ENCODE peak calls at places on chromosomes 11 and 22, in nine cellular contexts. One of them, this sample, is unnamed.

GRCh38 chr22:23787600-23787896 is 782 bp downstream of the SMARCB1 start:
- DNase-seq in transverse colon: no peak
- DNase-seq in pancreas: no peak
- DNase-seq in epithelial cell of esophagus: no peak
- DNase-seq in omental fat pad: no peak
- DNase-seq in right atrium auricular region: no peak
- DNase-seq in uterus: no peak
- DNase-seq in GM13976: no peak
- DNase-seq in tibial nerve: no peak
- DNase-seq in this sample: no peak

GRCh38 chr11:60251485-60252207 is 8.7 kb upstream of the MS4A4E start:
- DNase-seq in transverse colon: no peak
- DNase-seq in pancreas: no peak
- DNase-seq in epithelial cell of esophagus: peak; percentile 44
- DNase-seq in omental fat pad: no peak
- DNase-seq in right atrium auricular region: no peak
- DNase-seq in uterus: no peak
- DNase-seq in GM13976: peak; percentile 15
- DNase-seq in tibial nerve: no peak
- DNase-seq in this sample: no peak

GRCh38 chr11:123093686-123094085 is 31.8 kb upstream of the HSPA8 start:
- DNase-seq in transverse colon: no peak
- DNase-seq in pancreas: no peak
- DNase-seq in epithelial cell of esophagus: no peak
- DNase-seq in omental fat pad: no peak
- DNase-seq in right atrium auricular region: no peak
- DNase-seq in uterus: no peak
- DNase-seq in GM13976: no peak
- DNase-seq in tibial nerve: no peak
- DNase-seq in this sample: no peak

GRCh38 chr11:38256436-38256835 is 1658.4 kb upstream of the RAG2 start:
- DNase-seq in transverse colon: no peak
- DNase-seq in pancreas: no peak
- DNase-seq in epithelial cell of esophagus: no peak
- DNase-seq in omental fat pad: no peak
- DNase-seq in right atrium auricular region: no peak
- DNase-seq in uterus: no peak
- DNase-seq in GM13976: no peak
- DNase-seq in tibial nerve: no peak
- DNase-seq in this sample: no peak

GRCh38 chr11:47446833-47447232 is 2.1 kb downstream of the RAPSN start:
- DNase-seq in transverse colon: no peak
- DNase-seq in pancreas: no peak
- DNase-seq in epithelial cell of esophagus: no peak
- DNase-seq in omental fat pad: no peak
- DNase-seq in right atrium auricular region: no peak
- DNase-seq in uterus: no peak
- DNase-seq in GM13976: no peak
- DNase-seq in tibial nerve: no peak
- DNase-seq in this sample: no peak

GRCh38 chr11:83033367-83033766 is 38.3 kb downstream of the RAB30 start:
- DNase-seq in transverse colon: no peak
- DNase-seq in pancreas: no peak
- DNase-seq in epithelial cell of esophagus: no peak
- DNase-seq in omental fat pad: no peak
- DNase-seq in right atrium auricular region: no peak
- DNase-seq in uterus: no peak
- DNase-seq in GM13976: no peak
- DNase-seq in tibial nerve: no peak
- DNase-seq in this sample: no peak

GRCh38 chr11:3095712-3096361 is 38.6 kb upstream of the CARS1 start:
- DNase-seq in transverse colon: no peak
- DNase-seq in pancreas: no peak
- DNase-seq in epithelial cell of esophagus: peak; percentile 55
- DNase-seq in omental fat pad: peak; percentile 20
- DNase-seq in right atrium auricular region: no peak
- DNase-seq in uterus: peak; percentile 20
- DNase-seq in GM13976: peak; percentile 6
- DNase-seq in tibial nerve: no peak
- DNase-seq in this sample: no peak

GRCh38 chr11:94794287-94795168 is 26.4 kb downstream of the AMOTL1 start:
- DNase-seq in transverse colon: no peak
- DNase-seq in pancreas: peak; percentile 67
- DNase-seq in epithelial cell of esophagus: peak; percentile 66
- DNase-seq in omental fat pad: no peak
- DNase-seq in right atrium auricular region: peak; percentile 89
- DNase-seq in uterus: peak; percentile 41
- DNase-seq in GM13976: no peak
- DNase-seq in tibial nerve: no peak
- DNase-seq in this sample: no peak

GRCh38 chr11:122781378-122782040 is 56.8 kb upstream of the CRTAM start:
- DNase-seq in transverse colon: peak; percentile 85
- DNase-seq in pancreas: peak; percentile 77
- DNase-seq in epithelial cell of esophagus: peak; percentile 86
- DNase-seq in omental fat pad: peak; percentile 87
- DNase-seq in right atrium auricular region: peak; percentile 93
- DNase-seq in uterus: peak; percentile 87
- DNase-seq in GM13976: peak; percentile 80
- DNase-seq in tibial nerve: peak; percentile 85
- DNase-seq in this sample: peak; percentile 73

DNA sequence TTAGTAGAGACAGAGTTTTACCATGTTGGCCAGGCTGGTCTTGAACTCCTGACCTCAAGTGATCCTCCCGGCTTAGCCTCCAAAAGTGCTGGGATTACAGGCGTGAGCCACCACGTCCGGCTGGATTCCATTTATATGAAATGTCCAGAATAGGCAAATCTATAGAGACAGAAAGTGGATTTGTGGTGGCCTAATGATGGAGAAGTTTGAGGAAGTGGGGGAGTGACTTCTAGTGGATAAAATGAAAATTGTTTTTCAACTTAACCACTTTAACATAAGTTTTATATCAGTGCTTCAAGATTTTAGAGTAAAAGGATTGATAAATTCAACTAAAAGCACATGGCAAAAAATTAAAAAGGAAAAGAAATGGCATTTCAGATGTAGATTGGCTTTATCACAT is 66.2 kb downstream of the HIPK3 start:
- DNase-seq in transverse colon: no peak
- DNase-seq in pancreas: no peak
- DNase-seq in epithelial cell of esophagus: no peak
- DNase-seq in omental fat pad: no peak
- DNase-seq in right atrium auricular region: no peak
- DNase-seq in uterus: no peak
- DNase-seq in GM13976: no peak
- DNase-seq in tibial nerve: no peak
- DNase-seq in this sample: no peak
- TF ChIP-seq CTCF in transverse colon: no peak
- TF ChIP-seq CTCF in pancreas: no peak
- TF ChIP-seq CTCF in epithelial cell of esophagus: no peak
- TF ChIP-seq CTCF in omental fat pad: no peak
- TF ChIP-seq CTCF in right atrium auricular region: no peak
- TF ChIP-seq CTCF in uterus: no peak
- TF ChIP-seq CTCF in GM13976: no peak
- TF ChIP-seq CTCF in tibial nerve: no peak
- TF ChIP-seq CTCF in this sample: no peak

DNA sequence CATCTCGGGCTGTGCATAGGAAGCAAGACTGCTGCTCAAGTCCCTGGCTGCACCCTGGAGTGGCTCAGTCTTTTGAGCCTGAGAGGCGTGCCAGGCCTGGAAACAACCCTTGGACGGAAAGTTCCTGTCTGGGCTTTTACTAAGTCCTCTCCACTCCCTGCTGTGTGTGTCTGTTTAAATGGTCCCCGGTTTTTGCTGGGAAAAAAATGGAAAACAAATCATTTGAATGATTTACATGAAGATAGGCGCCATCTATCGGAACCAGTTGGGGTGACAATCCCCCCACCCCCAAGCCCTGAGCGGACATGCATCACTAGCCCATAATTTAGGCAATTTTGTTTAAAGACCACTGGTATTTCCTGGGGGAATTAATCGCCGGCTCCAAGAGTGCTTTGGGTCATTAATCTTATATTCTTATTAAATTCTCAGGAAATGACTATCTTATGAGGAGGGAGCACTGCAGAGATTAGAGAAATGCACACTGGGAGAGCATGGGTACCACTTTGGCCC is 2.7 kb upstream of the GAB2 start:
- DNase-seq in transverse colon: peak; percentile 72
- DNase-seq in pancreas: peak; percentile 32
- DNase-seq in epithelial cell of esophagus: peak; percentile 36
- DNase-seq in omental fat pad: peak; percentile 71
- DNase-seq in right atrium auricular region: peak; percentile 86
- DNase-seq in uterus: peak; percentile 76
- DNase-seq in GM13976: no peak
- DNase-seq in tibial nerve: peak; percentile 77
- DNase-seq in this sample: no peak
- TF ChIP-seq CTCF in transverse colon: peak; percentile 64
- TF ChIP-seq CTCF in pancreas: peak; percentile 49
- TF ChIP-seq CTCF in epithelial cell of esophagus: peak; percentile 62
- TF ChIP-seq CTCF in omental fat pad: no peak
- TF ChIP-seq CTCF in right atrium auricular region: peak; percentile 22
- TF ChIP-seq CTCF in uterus: peak; percentile 49
- TF ChIP-seq CTCF in GM13976: peak; percentile 59
- TF ChIP-seq CTCF in tibial nerve: peak; percentile 57
- TF ChIP-seq CTCF in this sample: peak; percentile 68

GRCh38 chr11:111620518-111620917 is 18.3 kb downstream of the SIK2 start:
- DNase-seq in transverse colon: no peak
- DNase-seq in pancreas: no peak
- DNase-seq in epithelial cell of esophagus: no peak
- DNase-seq in omental fat pad: no peak
- DNase-seq in right atrium auricular region: no peak
- DNase-seq in uterus: no peak
- DNase-seq in GM13976: no peak
- DNase-seq in tibial nerve: no peak
- DNase-seq in this sample: no peak

GRCh38 chr11:111629499-111629898 is 27.2 kb downstream of the SIK2 start:
- DNase-seq in transverse colon: no peak
- DNase-seq in pancreas: no peak
- DNase-seq in epithelial cell of esophagus: no peak
- DNase-seq in omental fat pad: no peak
- DNase-seq in right atrium auricular region: no peak
- DNase-seq in uterus: no peak
- DNase-seq in GM13976: no peak
- DNase-seq in tibial nerve: no peak
- DNase-seq in this sample: no peak

GRCh38 chr11:111624602-111625001 is 22.4 kb downstream of the SIK2 start:
- DNase-seq in transverse colon: no peak
- DNase-seq in pancreas: no peak
- DNase-seq in epithelial cell of esophagus: no peak
- DNase-seq in omental fat pad: no peak
- DNase-seq in right atrium auricular region: no peak
- DNase-seq in uterus: no peak
- DNase-seq in GM13976: no peak
- DNase-seq in tibial nerve: no peak
- DNase-seq in this sample: no peak

GRCh38 chr11:111627591-111627990 is 25.3 kb downstream of the SIK2 start:
- DNase-seq in transverse colon: no peak
- DNase-seq in pancreas: no peak
- DNase-seq in epithelial cell of esophagus: no peak
- DNase-seq in omental fat pad: no peak
- DNase-seq in right atrium auricular region: no peak
- DNase-seq in uterus: no peak
- DNase-seq in GM13976: no peak
- DNase-seq in tibial nerve: no peak
- DNase-seq in this sample: no peak

DNA sequence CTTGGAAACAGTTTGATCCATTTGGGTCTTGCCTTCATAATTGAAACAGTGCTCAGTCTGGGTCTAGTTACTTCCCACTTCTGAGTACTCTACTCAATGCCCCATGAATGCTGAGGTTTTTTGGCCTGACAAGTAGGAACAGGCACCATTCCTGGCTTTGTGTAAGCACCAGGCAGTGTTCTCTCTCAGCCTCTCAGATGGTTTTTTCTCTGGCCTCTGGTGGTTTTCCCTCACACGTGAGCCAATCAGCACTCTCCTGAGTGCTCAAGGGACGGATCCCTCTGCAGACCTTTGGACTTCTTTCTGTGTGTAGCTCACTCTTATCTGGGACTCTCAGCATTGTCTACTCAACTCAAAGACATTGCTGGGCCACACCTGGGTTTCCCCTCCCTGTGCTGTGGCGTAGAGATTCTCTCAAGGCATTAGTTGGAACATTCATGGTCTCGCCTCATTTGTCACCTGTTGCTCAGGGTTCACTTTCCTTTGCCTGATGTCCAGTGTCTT is 21.3 kb downstream of the SIK2 start:
- DNase-seq in transverse colon: peak; percentile 65
- DNase-seq in pancreas: peak; percentile 25
- DNase-seq in epithelial cell of esophagus: peak; percentile 24
- DNase-seq in omental fat pad: no peak
- DNase-seq in right atrium auricular region: no peak
- DNase-seq in uterus: no peak
- DNase-seq in GM13976: no peak
- DNase-seq in tibial nerve: no peak
- DNase-seq in this sample: no peak
- TF ChIP-seq CTCF in transverse colon: no peak
- TF ChIP-seq CTCF in pancreas: no peak
- TF ChIP-seq CTCF in epithelial cell of esophagus: no peak
- TF ChIP-seq CTCF in omental fat pad: no peak
- TF ChIP-seq CTCF in right atrium auricular region: no peak
- TF ChIP-seq CTCF in uterus: no peak
- TF ChIP-seq CTCF in GM13976: no peak
- TF ChIP-seq CTCF in tibial nerve: no peak
- TF ChIP-seq CTCF in this sample: no peak

DNA sequence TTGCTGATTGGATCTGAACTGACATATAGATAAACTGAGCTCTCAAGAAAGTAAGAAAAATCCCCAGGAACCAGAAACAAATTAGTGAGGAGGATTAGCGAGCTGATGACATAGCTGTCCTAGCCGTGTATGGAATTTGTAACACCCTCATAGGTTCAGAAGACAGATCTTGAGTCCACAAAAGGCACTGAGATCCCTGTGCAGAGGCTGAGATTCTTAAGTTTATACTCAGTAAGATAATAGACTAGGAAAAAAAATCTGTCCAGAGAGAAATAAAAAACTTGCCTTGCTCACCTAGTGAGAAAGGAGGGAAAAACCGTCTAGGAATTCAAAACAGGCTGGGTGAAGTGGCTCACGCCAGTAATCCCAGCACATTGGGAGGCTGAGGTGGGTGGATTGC is 4.6 kb downstream of the NUMA1 start:
- DNase-seq in transverse colon: no peak
- DNase-seq in pancreas: no peak
- DNase-seq in epithelial cell of esophagus: no peak
- DNase-seq in omental fat pad: no peak
- DNase-seq in right atrium auricular region: no peak
- DNase-seq in uterus: no peak
- DNase-seq in GM13976: no peak
- DNase-seq in tibial nerve: no peak
- DNase-seq in this sample: no peak
- TF ChIP-seq CTCF in transverse colon: no peak
- TF ChIP-seq CTCF in pancreas: no peak
- TF ChIP-seq CTCF in epithelial cell of esophagus: no peak
- TF ChIP-seq CTCF in omental fat pad: no peak
- TF ChIP-seq CTCF in right atrium auricular region: no peak
- TF ChIP-seq CTCF in uterus: no peak
- TF ChIP-seq CTCF in GM13976: no peak
- TF ChIP-seq CTCF in tibial nerve: no peak
- TF ChIP-seq CTCF in this sample: no peak